ENCODE peak calls at places on chromosomes 16 and 17, in five cellular contexts. O is breast epithelium, V is HS-27A, F is ureter, E is HAP-1. C is an unnamed sample.
A peak's percentile ranks its signal among the peaks of the same experiment; 100 is the strongest.

GRCh38 chr16:27287887-27288286 is 19.3 kb upstream of the NSMCE1 start:
- DNase-seq in E (no peak), V (no peak), F (no peak), O (no peak), C (peak; percentile 43)

GRCh38 chr16:80932725-80933124 is 74.0 kb downstream of the CMC2 start:
- DNase-seq in E (no peak), O (peak; percentile 22), V (peak; percentile 96), F (peak; percentile 52), C (peak; percentile 51)

GRCh38 chr16:72468582-72468981 is 296.6 kb upstream of the PMFBP1 start:
- DNase-seq in V (no peak), E (no peak), F (no peak), O (no peak), C (no peak)

GRCh38 chr17:6165806-6166205 is 95.6 kb downstream of the WSCD1 start:
- DNase-seq in V (no peak), F (no peak), O (no peak), E (no peak), C (no peak)

GRCh38 chr16:85114909-85115567 is 2.8 kb upstream of the CIBAR2 start:
- DNase-seq in F (peak; percentile 91), O (peak; percentile 72), V (peak; percentile 51), E (peak; percentile 97), C (peak; percentile 88)

GRCh38 chr16:85068746-85069145 is 41.2 kb downstream of the KIAA0513 start:
- DNase-seq in F (no peak), V (no peak), E (no peak), O (no peak), C (no peak)

GRCh38 chr17:57517216-57517518 is 227.9 kb downstream of the CCDC182 start:
- DNase-seq in O (no peak), V (no peak), E (no peak), F (no peak), C (no peak)

GRCh38 chr16:72721981-72722380 is 325.9 kb downstream of the ZFHX3 start:
- DNase-seq in E (peak; percentile 35), V (no peak), F (no peak), O (no peak), C (no peak)

GRCh38 chr16:51392651-51393187 is 241.6 kb upstream of the SALL1 start:
- DNase-seq in V (no peak), O (no peak), F (no peak), E (peak; percentile 80), C (no peak)

GRCh38 chr16:24906199-24906808 is 60.5 kb downstream of the SLC5A11 start:
- DNase-seq in O (no peak), V (no peak), E (no peak), F (no peak), C (no peak)

GRCh38 chr17:68021963-68022362 is 13.6 kb upstream of the KPNA2 start:
- DNase-seq in O (no peak), V (no peak), F (no peak), E (no peak), C (no peak)

GRCh38 chr17:5931611-5932010 is 138.6 kb upstream of the WSCD1 start:
- DNase-seq in E (no peak), V (no peak), F (no peak), O (no peak), C (no peak)

GRCh38 chr16:71852146-71852545 is 6.4 kb downstream of the ATXN1L start:
- DNase-seq in E (no peak), F (no peak), V (no peak), O (no peak), C (no peak)

GRCh38 chr16:3118846-3119245 is 6.5 kb downstream of the ZNF205 start:
- DNase-seq in V (no peak), F (no peak), O (no peak), E (no peak), C (no peak)

GRCh38 chr16:88662222-88662842 is 559 bp downstream of the MVD start:
- DNase-seq in V (no peak), O (no peak), F (no peak), E (no peak), C (no peak)

GRCh38 chr17:64505320-64506200 is 529 bp downstream of the DDX5 start:
- DNase-seq in E (peak; percentile 90), O (peak; percentile 90), F (peak; percentile 94), V (no peak), C (peak; percentile 93)

GRCh38 chr17:64331946-64332493 is 58.6 kb downstream of the PECAM1 start:
- DNase-seq in F (no peak), V (no peak), E (no peak), O (no peak), C (peak; percentile 60)

GRCh38 chr17:72030067-72030899 is 90.5 kb upstream of the SOX9 start:
- DNase-seq in V (no peak), O (no peak), E (no peak), F (peak; percentile 45), C (no peak)

GRCh38 chr16:75252946-75253911 is 1.8 kb upstream of the BCAR1 start:
- DNase-seq in V (peak; percentile 92), O (no peak), E (peak; percentile 54), F (no peak), C (no peak)